ENCODE peak calls at places on chromosomes 3 and 15, in six cellular contexts. N is RCC 7860; P is HEK293T; I is stimulated activated CD4-positive, alpha-beta T cell treated with anti-CD3 and anti-CD28 coated beads, Interleukin-2, amount 100 ng/mL, for 24 hours; C is fibroblast of lung; W is T1000. R is an unnamed sample.

GRCh38 chr3:59381282-59381681 is 331.5 kb upstream of the CFAP20DC start:
- DNase-seq in I (no peak), C (no peak), N (no peak), W (no peak), P (no peak), R (no peak)

GRCh38 chr3:28577941-28578340 is 229.3 kb upstream of the AZI2 start:
- DNase-seq in C (no peak), P (no peak), N (no peak), I (no peak), W (no peak), R (no peak)

GRCh38 chr3:129618186-129618820 is 11.8 kb upstream of the PLXND1 start:
- DNase-seq in W (no peak), N (no peak), C (no peak), I (no peak), P (no peak), R (no peak)

GRCh38 chr3:190205739-190206138 is 85.0 kb upstream of the P3H2 start:
- DNase-seq in N (peak; percentile 84), P (no peak), W (no peak), C (peak; percentile 52), I (no peak), R (no peak)

GRCh38 chr3:16143870-16144568 is 30.5 kb upstream of the GALNT15 start:
- DNase-seq in I (no peak), W (peak; percentile 32), C (no peak), P (no peak), N (no peak), R (no peak)

GRCh38 chr3:187295635-187296034 is 4.1 kb upstream of the MASP1 start:
- DNase-seq in P (no peak), N (no peak), I (no peak), W (no peak), C (peak; percentile 19), R (no peak)

GRCh38 chr3:33131328-33132018 is 17.7 kb downstream of the CRTAP start:
- DNase-seq in C (peak; percentile 72), P (peak; percentile 78), I (peak; percentile 15), N (peak; percentile 41), W (peak; percentile 33), R (peak; percentile 23)

GRCh38 chr3:14440531-14441239 is 38.3 kb downstream of the SLC6A6 start:
- DNase-seq in W (peak; percentile 28), P (no peak), N (no peak), I (no peak), C (no peak), R (no peak)

GRCh38 chr15:40266828-40267304 is 16.0 kb downstream of the ANKRD63 start:
- DNase-seq in I (no peak), C (peak; percentile 90), W (peak; percentile 86), N (peak; percentile 92), P (no peak), R (no peak)

GRCh38 chr15:74417230-74417629 is 16.5 kb downstream of the SEMA7A start:
- DNase-seq in P (no peak), C (peak; percentile 53), N (peak; percentile 81), I (no peak), W (peak; percentile 63), R (no peak)

GRCh38 chr3:52763466-52763865 is 7.3 kb downstream of the NEK4 start:
- DNase-seq in W (no peak), P (no peak), I (no peak), C (peak; percentile 2), N (no peak), R (no peak)

GRCh38 chr15:43519207-43519606 is 1.8 kb downstream of the MAP1A start:
- DNase-seq in I (no peak), W (no peak), P (no peak), N (no peak), C (no peak), R (no peak)

GRCh38 chr3:172031957-172032356 is 7.4 kb upstream of the FNDC3B start:
- DNase-seq in C (peak; percentile 62), I (no peak), P (no peak), N (no peak), W (no peak), R (no peak)

GRCh38 chr3:47404955-47405790 is 24.4 kb downstream of the PTPN23 start:
- DNase-seq in C (peak; percentile 62), N (no peak), P (no peak), W (no peak), I (no peak), R (no peak)

GRCh38 chr15:77720155-77720554 is 87.4 kb upstream of the LINGO1 start:
- DNase-seq in W (no peak), C (no peak), P (no peak), N (no peak), I (no peak), R (no peak)

GRCh38 chr15:85474700-85475316 is 94.4 kb downstream of the AKAP13 start:
- DNase-seq in N (peak; percentile 49), W (no peak), C (no peak), P (no peak), I (no peak), R (no peak)

GRCh38 chr3:50674349-50675178 is at the start of gene DOCK3:
- DNase-seq in C (peak; percentile 40), I (peak; percentile 70), P (peak; percentile 84), N (no peak), W (peak; percentile 66), R (peak; percentile 52)

R was measured in activated gamma-delta T cell treated with Interleukin-2 at 50 U/mL for 16 hours.